ENCODE peak calls at places on chromosomes 4 and X, in eight cellular contexts. One of them, this sample, is unnamed. For H3K36me3, the result is how much of the 10 kb centered on the place peaks cover.

GRCh38 chrX:106802388-106803275 is at the start of gene TBC1D8B:
- DNase-seq in neural progenitor cell: peak
- DNase-seq in GM23248: peak
- DNase-seq in CD4-positive, CD25-positive, alpha-beta regulatory T cell: no peak
- DNase-seq in transverse colon: peak
- DNase-seq in body of pancreas: peak
- DNase-seq in tibial nerve: peak
- DNase-seq in heart right ventricle: peak
- DNase-seq in this sample: peak

GRCh38 chrX:78658851-78659744 is at the start of gene RTL3:
- DNase-seq in neural progenitor cell: no peak
- DNase-seq in GM23248: peak
- DNase-seq in CD4-positive, CD25-positive, alpha-beta regulatory T cell: no peak
- DNase-seq in transverse colon: no peak
- DNase-seq in body of pancreas: no peak
- DNase-seq in tibial nerve: no peak
- DNase-seq in heart right ventricle: no peak
- DNase-seq in this sample: peak

GRCh38 chrX:52574416-52575275 is 57.8 kb upstream of the XAGE1B start:
- DNase-seq in neural progenitor cell: peak
- DNase-seq in GM23248: peak
- DNase-seq in CD4-positive, CD25-positive, alpha-beta regulatory T cell: no peak
- DNase-seq in transverse colon: peak
- DNase-seq in body of pancreas: peak
- DNase-seq in tibial nerve: no peak
- DNase-seq in heart right ventricle: no peak
- DNase-seq in this sample: peak

GRCh38 chrX:5236749-5237148 is 991.9 kb downstream of the NLGN4X start:
- DNase-seq in neural progenitor cell: no peak
- DNase-seq in GM23248: no peak
- DNase-seq in CD4-positive, CD25-positive, alpha-beta regulatory T cell: no peak
- DNase-seq in transverse colon: no peak
- DNase-seq in body of pancreas: no peak
- DNase-seq in tibial nerve: no peak
- DNase-seq in heart right ventricle: no peak
- DNase-seq in this sample: no peak

GRCh38 chr4:52588097-52588496 is 71.0 kb downstream of the USP46 start:
- DNase-seq in neural progenitor cell: peak
- DNase-seq in GM23248: peak
- DNase-seq in CD4-positive, CD25-positive, alpha-beta regulatory T cell: no peak
- DNase-seq in transverse colon: peak
- DNase-seq in body of pancreas: peak
- DNase-seq in tibial nerve: peak
- DNase-seq in heart right ventricle: peak
- DNase-seq in this sample: peak

GRCh38 chr4:104693601-104694201 is 199.0 kb upstream of the CXXC4 start:
- DNase-seq in neural progenitor cell: no peak
- DNase-seq in GM23248: peak
- DNase-seq in CD4-positive, CD25-positive, alpha-beta regulatory T cell: no peak
- DNase-seq in transverse colon: no peak
- DNase-seq in body of pancreas: no peak
- DNase-seq in tibial nerve: no peak
- DNase-seq in heart right ventricle: no peak
- DNase-seq in this sample: no peak

GRCh38 chr4:127162741-127163140 is 470.0 kb upstream of the INTU start:
- DNase-seq in neural progenitor cell: no peak
- DNase-seq in GM23248: peak
- DNase-seq in CD4-positive, CD25-positive, alpha-beta regulatory T cell: no peak
- DNase-seq in transverse colon: no peak
- DNase-seq in body of pancreas: no peak
- DNase-seq in tibial nerve: no peak
- DNase-seq in heart right ventricle: no peak
- DNase-seq in this sample: peak

GRCh38 chr4:143358923-143359694 is 22.4 kb downstream of the GAB1 start:
- DNase-seq in neural progenitor cell: no peak
- DNase-seq in GM23248: peak
- DNase-seq in CD4-positive, CD25-positive, alpha-beta regulatory T cell: no peak
- DNase-seq in transverse colon: peak
- DNase-seq in body of pancreas: peak
- DNase-seq in tibial nerve: no peak
- DNase-seq in heart right ventricle: no peak
- DNase-seq in this sample: peak

GRCh38 chr4:146742416-146742815 is 103.7 kb downstream of the POU4F2 start:
- DNase-seq in neural progenitor cell: no peak
- DNase-seq in GM23248: no peak
- DNase-seq in CD4-positive, CD25-positive, alpha-beta regulatory T cell: no peak
- DNase-seq in transverse colon: no peak
- DNase-seq in body of pancreas: no peak
- DNase-seq in tibial nerve: no peak
- DNase-seq in heart right ventricle: no peak
- DNase-seq in this sample: no peak

GRCh38 chrX:153668423-153669173 is 5.0 kb downstream of the PNCK start:
- DNase-seq in neural progenitor cell: no peak
- DNase-seq in GM23248: no peak
- DNase-seq in CD4-positive, CD25-positive, alpha-beta regulatory T cell: no peak
- DNase-seq in transverse colon: no peak
- DNase-seq in body of pancreas: no peak
- DNase-seq in tibial nerve: no peak
- DNase-seq in heart right ventricle: no peak
- DNase-seq in this sample: no peak

GRCh38 chr4:161564230-161564834 is 599.5 kb downstream of the FSTL5 start:
- DNase-seq in neural progenitor cell: no peak
- DNase-seq in GM23248: peak
- DNase-seq in CD4-positive, CD25-positive, alpha-beta regulatory T cell: no peak
- DNase-seq in transverse colon: no peak
- DNase-seq in body of pancreas: no peak
- DNase-seq in tibial nerve: no peak
- DNase-seq in heart right ventricle: no peak
- DNase-seq in this sample: no peak

GRCh38 chr4:87068591-87069021 is 133.8 kb downstream of the AFF1 start:
- DNase-seq in neural progenitor cell: no peak
- DNase-seq in GM23248: no peak
- DNase-seq in CD4-positive, CD25-positive, alpha-beta regulatory T cell: no peak
- DNase-seq in transverse colon: no peak
- DNase-seq in body of pancreas: peak
- DNase-seq in tibial nerve: no peak
- DNase-seq in heart right ventricle: no peak
- DNase-seq in this sample: no peak
- H3K27ac ChIP-seq in neural progenitor cell: no peak
- H3K27ac ChIP-seq in GM23248: no peak
- H3K27ac ChIP-seq in CD4-positive, CD25-positive, alpha-beta regulatory T cell: no peak
- H3K27ac ChIP-seq in transverse colon: peak
- H3K27ac ChIP-seq in body of pancreas: no peak
- H3K27ac ChIP-seq in tibial nerve: no peak
- H3K27ac ChIP-seq in heart right ventricle: peak
- H3K27ac ChIP-seq in this sample: no peak

GRCh38 chr4:120071192-120071795 is 4.6 kb upstream of the MAD2L1 start:
- DNase-seq in neural progenitor cell: peak
- DNase-seq in GM23248: peak
- DNase-seq in CD4-positive, CD25-positive, alpha-beta regulatory T cell: peak
- DNase-seq in transverse colon: peak
- DNase-seq in body of pancreas: peak
- DNase-seq in tibial nerve: no peak
- DNase-seq in heart right ventricle: no peak
- DNase-seq in this sample: peak
- H3K36me3 ChIP-seq in neural progenitor cell: under half
- H3K36me3 ChIP-seq in GM23248: under half
- H3K36me3 ChIP-seq in CD4-positive, CD25-positive, alpha-beta regulatory T cell: under half
- H3K36me3 ChIP-seq in transverse colon: under half
- H3K36me3 ChIP-seq in body of pancreas: under half
- H3K36me3 ChIP-seq in tibial nerve: under half
- H3K36me3 ChIP-seq in heart right ventricle: under half
- H3K36me3 ChIP-seq in this sample: under half

DNA sequence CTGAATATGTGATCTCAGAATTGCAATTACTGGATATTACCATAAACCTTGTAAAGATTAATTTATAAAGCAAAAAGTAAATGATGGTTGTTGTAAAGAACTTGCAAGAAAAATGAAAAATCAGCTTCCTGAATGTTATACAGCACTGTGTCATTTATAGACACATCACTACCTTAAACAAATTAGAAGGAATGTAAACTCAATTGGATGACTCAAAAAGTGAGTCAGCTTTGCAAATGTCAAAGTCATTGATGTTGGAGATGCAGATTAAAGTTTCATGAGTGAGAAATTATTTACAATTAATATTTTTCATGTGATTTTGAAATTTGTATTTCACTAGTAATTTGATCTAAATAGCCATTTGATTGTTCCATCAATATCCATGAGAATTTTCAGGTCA is 193.2 kb downstream of the RAPGEF2 start:
- DNase-seq in neural progenitor cell: no peak
- DNase-seq in GM23248: peak
- DNase-seq in CD4-positive, CD25-positive, alpha-beta regulatory T cell: no peak
- DNase-seq in transverse colon: no peak
- DNase-seq in body of pancreas: no peak
- DNase-seq in tibial nerve: no peak
- DNase-seq in heart right ventricle: no peak
- DNase-seq in this sample: peak
- H3K27ac ChIP-seq in neural progenitor cell: no peak
- H3K27ac ChIP-seq in GM23248: peak
- H3K27ac ChIP-seq in CD4-positive, CD25-positive, alpha-beta regulatory T cell: no peak
- H3K27ac ChIP-seq in transverse colon: no peak
- H3K27ac ChIP-seq in body of pancreas: no peak
- H3K27ac ChIP-seq in tibial nerve: no peak
- H3K27ac ChIP-seq in heart right ventricle: no peak
- H3K27ac ChIP-seq in this sample: no peak

GRCh38 chr4:154549894-154550790 is at the start of gene PLRG1:
- DNase-seq in neural progenitor cell: peak
- DNase-seq in GM23248: peak
- DNase-seq in CD4-positive, CD25-positive, alpha-beta regulatory T cell: peak
- DNase-seq in transverse colon: peak
- DNase-seq in body of pancreas: peak
- DNase-seq in tibial nerve: peak
- DNase-seq in heart right ventricle: peak
- DNase-seq in this sample: peak

GRCh38 chr4:154542264-154542879 is 7.8 kb downstream of the PLRG1 start:
- DNase-seq in neural progenitor cell: no peak
- DNase-seq in GM23248: no peak
- DNase-seq in CD4-positive, CD25-positive, alpha-beta regulatory T cell: no peak
- DNase-seq in transverse colon: no peak
- DNase-seq in body of pancreas: no peak
- DNase-seq in tibial nerve: no peak
- DNase-seq in heart right ventricle: no peak
- DNase-seq in this sample: peak

DNA sequence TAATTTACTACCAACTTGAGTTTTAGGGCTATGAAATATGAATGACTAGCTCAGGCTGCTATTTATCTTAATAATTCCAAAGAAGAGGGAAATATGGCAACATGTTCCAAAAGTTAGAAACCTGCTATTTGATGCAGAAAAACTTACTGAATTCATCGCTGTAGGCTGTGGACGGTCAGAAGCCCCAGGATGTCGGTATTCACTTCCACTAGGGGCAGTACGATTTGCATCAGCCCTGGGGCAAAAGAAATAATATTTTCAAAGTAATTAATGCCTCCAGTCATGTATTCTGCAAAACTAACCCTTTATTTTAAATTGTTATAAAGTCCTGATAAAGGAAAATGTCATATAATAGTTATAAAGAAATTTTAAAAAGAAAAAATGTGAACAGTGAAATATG is 4.5 kb downstream of the PLRG1 start:
- DNase-seq in neural progenitor cell: no peak
- DNase-seq in GM23248: no peak
- DNase-seq in CD4-positive, CD25-positive, alpha-beta regulatory T cell: no peak
- DNase-seq in transverse colon: no peak
- DNase-seq in body of pancreas: no peak
- DNase-seq in tibial nerve: no peak
- DNase-seq in heart right ventricle: no peak
- DNase-seq in this sample: no peak
- H3K36me3 ChIP-seq in neural progenitor cell: half or more
- H3K36me3 ChIP-seq in GM23248: half or more
- H3K36me3 ChIP-seq in CD4-positive, CD25-positive, alpha-beta regulatory T cell: half or more
- H3K36me3 ChIP-seq in transverse colon: under half
- H3K36me3 ChIP-seq in body of pancreas: under half
- H3K36me3 ChIP-seq in tibial nerve: under half
- H3K36me3 ChIP-seq in heart right ventricle: half or more
- H3K36me3 ChIP-seq in this sample: under half

GRCh38 chrX:115630204-115630603 is 69.2 kb downstream of the PLS3 start:
- DNase-seq in neural progenitor cell: no peak
- DNase-seq in GM23248: peak
- DNase-seq in CD4-positive, CD25-positive, alpha-beta regulatory T cell: no peak
- DNase-seq in transverse colon: no peak
- DNase-seq in body of pancreas: no peak
- DNase-seq in tibial nerve: no peak
- DNase-seq in heart right ventricle: no peak
- DNase-seq in this sample: no peak

GRCh38 chrX:115622534-115622933 is 61.6 kb downstream of the PLS3 start:
- DNase-seq in neural progenitor cell: no peak
- DNase-seq in GM23248: no peak
- DNase-seq in CD4-positive, CD25-positive, alpha-beta regulatory T cell: no peak
- DNase-seq in transverse colon: no peak
- DNase-seq in body of pancreas: no peak
- DNase-seq in tibial nerve: no peak
- DNase-seq in heart right ventricle: no peak
- DNase-seq in this sample: no peak

GRCh38 chrX:115625577-115626301 is 64.8 kb downstream of the PLS3 start:
- DNase-seq in neural progenitor cell: peak
- DNase-seq in GM23248: peak
- DNase-seq in CD4-positive, CD25-positive, alpha-beta regulatory T cell: no peak
- DNase-seq in transverse colon: no peak
- DNase-seq in body of pancreas: no peak
- DNase-seq in tibial nerve: peak
- DNase-seq in heart right ventricle: no peak
- DNase-seq in this sample: no peak

GRCh38 chrX:115624916-115625315 is 63.9 kb downstream of the PLS3 start:
- DNase-seq in neural progenitor cell: no peak
- DNase-seq in GM23248: peak
- DNase-seq in CD4-positive, CD25-positive, alpha-beta regulatory T cell: no peak
- DNase-seq in transverse colon: no peak
- DNase-seq in body of pancreas: no peak
- DNase-seq in tibial nerve: no peak
- DNase-seq in heart right ventricle: no peak
- DNase-seq in this sample: no peak
- H3K27ac ChIP-seq in neural progenitor cell: no peak
- H3K27ac ChIP-seq in GM23248: peak
- H3K27ac ChIP-seq in CD4-positive, CD25-positive, alpha-beta regulatory T cell: no peak
- H3K27ac ChIP-seq in transverse colon: peak
- H3K27ac ChIP-seq in body of pancreas: no peak
- H3K27ac ChIP-seq in tibial nerve: peak
- H3K27ac ChIP-seq in heart right ventricle: peak
- H3K27ac ChIP-seq in this sample: no peak

DNA sequence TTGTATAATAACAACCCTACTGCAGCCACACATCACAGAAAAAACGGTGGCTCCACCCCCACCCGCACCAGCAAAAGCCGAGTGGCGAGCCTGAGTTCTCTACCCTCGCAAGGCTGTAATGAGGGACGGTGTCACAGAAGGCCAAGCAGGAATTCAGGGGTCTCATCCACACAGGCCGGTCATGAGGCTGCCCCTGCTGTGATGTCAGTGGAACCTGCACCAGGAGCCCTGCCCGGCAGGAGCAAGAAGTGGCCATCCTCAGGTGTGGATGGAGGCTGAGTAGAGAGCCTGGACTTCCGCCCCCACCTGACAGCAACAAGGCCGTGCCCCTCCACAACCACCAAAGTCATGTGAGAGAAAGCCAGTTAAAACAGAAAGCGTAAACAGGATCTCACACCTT is 20.6 kb downstream of the LYAR start:
- DNase-seq in neural progenitor cell: no peak
- DNase-seq in GM23248: no peak
- DNase-seq in CD4-positive, CD25-positive, alpha-beta regulatory T cell: no peak
- DNase-seq in transverse colon: peak
- DNase-seq in body of pancreas: no peak
- DNase-seq in tibial nerve: no peak
- DNase-seq in heart right ventricle: no peak
- DNase-seq in this sample: peak
- H3K36me3 ChIP-seq in neural progenitor cell: under half
- H3K36me3 ChIP-seq in GM23248: under half
- H3K36me3 ChIP-seq in CD4-positive, CD25-positive, alpha-beta regulatory T cell: under half
- H3K36me3 ChIP-seq in transverse colon: under half
- H3K36me3 ChIP-seq in body of pancreas: under half
- H3K36me3 ChIP-seq in tibial nerve: under half
- H3K36me3 ChIP-seq in heart right ventricle: half or more
- H3K36me3 ChIP-seq in this sample: under half